ENCODE peak calls at places on chromosomes 1 and 21, in six cellular contexts. U is CD4-positive, CD25-positive, alpha-beta regulatory T cell; V is dorsolateral prefrontal cortex; N is gastrocnemius medialis; P is PC-9; K is GM23338. X is an unnamed sample.

GRCh38 chr21:36450511-36450910 is 29.4 kb downstream of the CLDN14 start:
- DNase-seq in U (no peak), V (no peak), N (no peak), P (no peak), K (no peak), X (no peak)

GRCh38 chr1:222557574-222557973 is 9.7 kb upstream of the HHIPL2 start:
- DNase-seq in U (no peak), V (no peak), N (no peak), P (no peak), K (no peak), X (no peak)

GRCh38 chr1:64890699-64891439 is 75.5 kb downstream of the JAK1 start:
- DNase-seq in U (no peak), V (no peak), N (no peak), P (no peak), K (no peak), X (no peak)

GRCh38 chr1:71364236-71364635 is 283.4 kb upstream of the ZRANB2 start:
- DNase-seq in U (no peak), V (no peak), N (no peak), P (no peak), K (no peak), X (no peak)

GRCh38 chr1:35595684-35596083 is 22.6 kb downstream of the TFAP2E start:
- DNase-seq in U (no peak), V (no peak), N (no peak), P (no peak), K (no peak), X (no peak)

GRCh38 chr1:145878724-145879123 is 6.9 kb downstream of the ANKRD35 start:
- DNase-seq in U (no peak), V (no peak), N (no peak), P (no peak), K (no peak), X (no peak)

GRCh38 chr1:222643603-222643936 is 25.7 kb downstream of the MIA3 start:
- DNase-seq in U (no peak), V (no peak), N (no peak), P (no peak), K (no peak), X (no peak)

GRCh38 chr21:45990741-45991605 is 9.4 kb downstream of the COL6A1 start:
- DNase-seq in U (no peak), V (peak), N (no peak), P (no peak), K (no peak), X (peak)

GRCh38 chr1:68442822-68443556 is 6.8 kb downstream of the RPE65 start:
- DNase-seq in U (no peak), V (no peak), N (no peak), P (peak), K (peak), X (no peak)

GRCh38 chr1:11706292-11706691 is 14.8 kb downstream of the DRAXIN start:
- DNase-seq in U (no peak), V (no peak), N (no peak), P (no peak), K (no peak), X (no peak)

GRCh38 chr1:23424171-23424959 is at the start of gene TCEA3:
- DNase-seq in U (peak), V (no peak), N (peak), P (no peak), K (peak), X (no peak)

GRCh38 chr1:111736548-111737215 is 2.5 kb downstream of the INKA2 start:
- DNase-seq in U (no peak), V (peak), N (no peak), P (no peak), K (no peak), X (no peak)

GRCh38 chr1:160460683-160461287 is 60.4 kb downstream of the VANGL2 start:
- DNase-seq in U (no peak), V (no peak), N (no peak), P (no peak), K (no peak), X (no peak)

GRCh38 chr1:21956720-21957552 is 19.8 kb upstream of the HSPG2 start:
- DNase-seq in U (peak), V (no peak), N (no peak), P (peak), K (peak), X (peak)

GRCh38 chr1:43776043-43776761 is 68.9 kb downstream of the ST3GAL3 start:
- DNase-seq in U (no peak), V (no peak), N (no peak), P (no peak), K (no peak), X (no peak)

GRCh38 chr21:38032402-38032801 is 116.1 kb upstream of the KCNJ6 start:
- DNase-seq in U (no peak), V (no peak), N (no peak), P (no peak), K (no peak), X (no peak)

GRCh38 chr1:5296135-5296930 is 641.9 kb downstream of the AJAP1 start:
- DNase-seq in U (no peak), V (no peak), N (no peak), P (no peak), K (no peak), X (no peak)

GRCh38 chr1:192809286-192810252 is 730 bp downstream of the RGS2 start:
- DNase-seq in U (no peak), V (peak), N (no peak), P (no peak), K (peak), X (no peak)

GRCh38 chr1:98870959-98871903 is 133.4 kb downstream of the PLPPR5 start:
- DNase-seq in U (peak), V (no peak), N (no peak), P (no peak), K (peak), X (no peak)

GRCh38 chr1:115377411-115377810 is 39.4 kb upstream of the NGF start:
- DNase-seq in U (no peak), V (no peak), N (no peak), P (no peak), K (no peak), X (no peak)

GRCh38 chr1:46303872-46304326 is 401 bp downstream of the UQCRH start:
- DNase-seq in U (no peak), V (no peak), N (no peak), P (no peak), K (peak), X (no peak)

DNA sequence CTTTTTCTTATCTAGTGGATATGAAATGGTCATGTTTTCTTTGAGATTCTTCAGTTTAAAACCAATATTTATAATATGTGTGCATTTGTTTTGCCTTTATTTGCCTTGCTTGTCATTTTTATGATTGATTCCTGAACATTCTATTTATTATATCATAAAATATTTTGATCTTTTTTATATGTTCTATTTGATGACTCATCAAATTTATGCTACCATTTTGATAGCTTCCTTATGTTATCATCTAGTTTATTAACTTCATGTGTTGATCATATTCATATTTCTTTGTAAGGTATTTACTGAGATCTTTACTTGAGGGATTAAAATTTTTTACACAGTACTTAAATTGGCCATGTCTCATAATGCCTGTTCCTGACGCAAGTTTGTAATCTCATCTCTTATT is 1650.0 kb downstream of the AMY1C start:
- DNase-seq in U (no peak), V (no peak), N (no peak), P (no peak), K (no peak), X (no peak)
- H3K27ac ChIP-seq in U (no peak), V (no peak), N (no peak), P (no peak), K (no peak), X (no peak)

DNA sequence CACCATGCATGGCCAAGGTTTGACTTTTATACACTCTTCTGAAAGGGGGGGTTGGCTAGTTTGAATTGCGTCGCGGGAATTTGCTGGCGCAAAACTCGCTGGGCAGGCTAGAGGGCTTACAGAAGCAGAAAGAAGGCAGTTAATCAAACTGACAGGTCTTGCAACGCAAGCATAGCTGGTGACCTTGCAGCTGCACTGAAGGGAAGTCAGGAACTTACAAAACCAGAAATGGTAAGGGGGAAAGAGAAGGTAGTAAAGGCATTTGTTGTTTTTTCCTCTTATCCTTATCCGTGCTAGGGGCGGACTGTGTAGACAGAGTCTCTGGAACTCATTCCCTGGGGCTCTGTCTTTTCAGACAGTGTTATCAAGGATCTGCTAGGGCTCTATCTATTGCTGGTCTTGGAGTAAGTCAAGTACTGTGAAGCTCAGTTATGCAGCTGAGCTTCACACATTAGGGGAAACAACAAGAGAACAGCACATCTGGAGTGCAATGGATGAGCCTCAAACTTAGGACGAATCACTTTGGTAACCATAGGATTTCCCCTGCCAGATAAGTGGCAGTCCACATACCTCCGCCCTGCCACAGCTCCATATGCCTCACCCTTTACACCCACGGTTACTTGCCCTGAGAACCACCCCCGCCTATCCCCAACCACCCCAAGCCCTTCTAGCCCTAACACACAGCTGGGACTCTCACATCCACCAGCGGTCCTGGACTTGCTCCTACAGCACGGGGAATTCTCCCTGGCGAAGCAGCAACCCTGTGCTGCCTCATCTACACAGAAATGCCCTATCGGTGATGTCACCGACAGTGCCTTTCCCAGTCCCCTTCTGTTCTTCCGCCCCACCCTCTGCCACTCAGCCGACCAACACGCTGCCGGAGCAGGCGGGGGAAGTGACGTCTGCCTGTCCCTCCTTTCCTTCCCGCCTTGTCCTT is 251.4 kb downstream of the FAM72C start:
- DNase-seq in U (no peak), V (no peak), N (no peak), P (no peak), K (peak), X (no peak)
- H3K4me3 ChIP-seq in U (no peak), V (no peak), N (no peak), P (no peak), K (peak), X (peak)

DNA sequence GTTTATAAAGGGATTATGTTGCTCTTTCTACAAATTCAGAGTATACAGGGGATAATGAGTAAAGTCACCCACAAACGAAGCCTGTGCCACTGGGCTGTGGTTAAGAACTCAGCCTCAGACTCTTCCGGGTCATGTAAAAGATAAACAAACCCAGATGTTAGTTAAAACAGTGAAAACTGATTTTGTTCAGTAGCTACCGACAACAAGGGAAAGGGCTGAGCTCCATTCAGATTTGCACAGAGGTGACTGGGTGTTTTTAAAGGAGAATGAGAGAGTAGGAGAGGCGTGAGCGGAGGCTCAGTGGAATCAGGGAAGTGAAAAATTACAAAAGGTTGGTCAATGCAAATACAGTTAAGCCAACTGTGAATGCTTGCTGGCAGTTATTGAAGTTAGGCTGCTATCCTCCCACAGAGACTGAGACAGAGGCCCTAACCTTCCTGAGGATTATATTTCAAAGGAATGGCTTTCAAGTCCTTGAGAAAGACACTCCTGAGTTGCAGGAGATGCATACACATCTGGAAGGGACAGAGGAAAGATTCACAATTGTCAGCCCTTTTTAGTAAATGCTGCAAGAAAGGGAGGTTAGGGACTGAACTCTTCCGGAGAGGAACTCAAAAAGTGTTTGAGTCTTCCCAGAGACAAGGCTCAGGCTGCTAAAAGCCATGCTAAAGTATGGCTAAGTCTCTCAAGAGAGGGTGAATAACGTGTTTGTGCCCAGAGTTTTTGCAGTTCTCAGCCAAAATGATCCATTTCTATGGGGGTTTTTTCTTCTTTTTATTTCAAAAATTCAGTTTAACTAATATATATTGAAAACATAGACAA is 29.8 kb upstream of the SAMD13 start:
- DNase-seq in U (no peak), V (no peak), N (no peak), P (peak), K (peak), X (no peak)
- H3K27ac ChIP-seq in U (no peak), V (no peak), N (no peak), P (peak), K (peak), X (no peak)

GRCh38 chr1:91883470-91883869 is 2.5 kb downstream of the TGFBR3 start:
- DNase-seq in U (peak), V (no peak), N (no peak), P (no peak), K (no peak), X (no peak)
- H3K4me3 ChIP-seq in U (peak), V (peak), N (peak), P (no peak), K (no peak), X (peak)

GRCh38 chr1:229085291-229085690 is 185.6 kb upstream of the RAB4A start:
- DNase-seq in U (no peak), V (no peak), N (no peak), P (no peak), K (no peak), X (no peak)

GRCh38 chr1:229087906-229088305 is 183.0 kb upstream of the RAB4A start:
- DNase-seq in U (no peak), V (no peak), N (no peak), P (no peak), K (no peak), X (no peak)

GRCh38 chr1:229086091-229086490 is 184.8 kb upstream of the RAB4A start:
- DNase-seq in U (no peak), V (no peak), N (no peak), P (no peak), K (no peak), X (no peak)

GRCh38 chr1:229087339-229087738 is 183.6 kb upstream of the RAB4A start:
- DNase-seq in U (no peak), V (no peak), N (no peak), P (no peak), K (no peak), X (peak)

DNA sequence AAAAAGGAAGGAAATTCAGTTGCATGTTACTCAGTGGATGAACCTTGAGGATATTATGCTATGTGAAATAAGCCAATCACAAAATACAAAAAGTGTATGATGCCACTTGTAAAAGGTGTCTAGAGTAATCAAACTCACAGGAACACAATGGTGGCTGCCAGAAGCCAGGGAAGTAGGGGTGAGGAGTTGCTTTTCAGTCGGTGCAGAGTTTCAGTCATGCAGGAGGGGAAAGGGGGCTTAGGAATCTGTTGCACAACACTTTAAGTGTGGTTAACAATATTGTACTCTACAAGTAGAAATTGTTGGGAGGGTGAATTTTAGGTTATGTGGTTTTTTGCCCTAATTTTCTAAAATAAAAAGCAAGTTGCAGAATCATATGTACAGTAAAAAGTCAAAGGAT is 184.2 kb upstream of the RAB4A start:
- DNase-seq in U (no peak), V (no peak), N (no peak), P (no peak), K (no peak), X (no peak)
- H3K27ac ChIP-seq in U (no peak), V (no peak), N (no peak), P (no peak), K (no peak), X (peak)

DNA sequence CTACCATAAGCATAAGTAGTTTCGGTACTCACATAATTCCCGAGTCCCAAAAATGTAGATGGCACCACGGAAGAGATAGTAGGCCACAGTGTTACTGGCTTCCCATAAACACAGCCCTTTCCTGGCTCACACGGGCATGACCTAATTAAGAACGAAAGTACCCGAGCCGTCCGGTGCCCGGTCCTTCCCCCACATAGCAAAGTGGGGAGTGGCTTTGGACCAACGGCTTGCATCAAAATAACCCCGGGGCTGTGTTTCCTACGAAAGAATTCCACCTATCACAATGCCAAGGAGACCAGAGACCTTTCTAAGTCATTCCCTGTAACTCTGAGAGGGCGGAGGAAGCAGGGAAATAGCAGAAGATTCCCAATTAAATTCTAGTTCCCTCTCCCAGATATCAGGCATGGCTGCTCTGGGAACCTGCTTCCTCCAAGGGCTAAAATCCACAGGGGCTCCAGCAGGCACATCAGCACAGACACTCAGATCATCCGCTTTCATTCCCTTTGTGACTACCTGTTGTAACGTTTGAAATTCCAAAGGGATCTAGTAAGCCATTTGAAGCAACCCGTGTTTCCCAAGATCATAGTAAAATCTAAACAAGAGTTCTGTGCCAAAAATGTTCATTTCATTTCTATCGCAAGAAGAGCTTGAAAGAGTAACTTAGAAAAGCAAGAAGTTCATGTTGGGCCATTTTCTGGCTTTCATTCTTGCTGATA is at the start of gene TMPRSS3:
- DNase-seq in U (no peak), V (no peak), N (no peak), P (peak), K (no peak), X (no peak)
- H3K4me3 ChIP-seq in U (no peak), V (no peak), N (no peak), P (peak), K (no peak), X (no peak)

DNA sequence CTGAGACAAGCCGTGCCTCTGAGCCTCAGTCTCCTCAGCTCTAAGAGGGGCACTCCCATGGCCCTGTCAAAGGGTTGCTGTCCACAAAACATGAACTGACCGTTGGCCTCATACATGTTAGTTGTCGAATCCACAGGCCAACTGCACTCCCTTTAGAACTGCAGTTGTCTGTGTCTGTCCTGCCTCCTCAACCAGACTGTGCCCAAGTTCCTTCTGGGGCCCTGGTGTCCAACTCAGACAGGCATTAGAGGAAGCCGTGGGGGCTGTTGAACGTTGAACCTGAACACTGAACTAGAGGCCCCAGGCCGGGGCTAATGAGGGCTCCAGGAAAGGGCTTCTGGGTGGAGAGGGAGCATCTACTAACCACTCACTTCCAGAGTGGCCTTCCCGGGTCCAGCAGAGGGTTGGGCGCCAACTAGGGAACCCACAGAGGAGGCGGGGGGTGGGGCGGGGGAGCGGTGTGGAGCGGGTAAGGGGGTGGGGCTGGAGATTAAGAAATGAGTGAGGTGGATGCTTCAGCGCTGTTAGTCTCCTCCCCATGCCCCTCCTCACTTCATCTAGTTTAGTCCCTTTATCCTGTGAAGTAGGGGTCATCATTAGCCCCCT is at the start of gene RAB42:
- DNase-seq in U (no peak), V (no peak), N (peak), P (peak), K (peak), X (no peak)
- H3K27ac ChIP-seq in U (no peak), V (no peak), N (no peak), P (no peak), K (no peak), X (no peak)